ENCODE peak calls at places on chromosomes 11 and 22, in four cellular contexts. A is trophoblast cell, L is endothelial cell of umbilical vein, R is HCT116. V is an unnamed sample.

GRCh38 chr11:125916683-125917337 is 12.5 kb downstream of the DDX25 start:
- DNase-seq in L (no peak), A (no peak), R (no peak), V (no peak)

GRCh38 chr11:117435296-117435695 is 107.6 kb downstream of the CEP164 start:
- DNase-seq in A (no peak), L (no peak), R (no peak), V (no peak)

GRCh38 chr11:34395916-34396555 is 38.2 kb upstream of the ABTB2 start:
- DNase-seq in R (no peak), A (no peak), L (peak), V (no peak)

GRCh38 chr22:40015346-40015976 is 20.7 kb downstream of the FAM83F start:
- DNase-seq in R (no peak), A (peak), L (no peak), V (no peak)

GRCh38 chr11:29676993-29677392 is 339.8 kb downstream of the KCNA4 start:
- DNase-seq in L (no peak), A (no peak), R (no peak), V (no peak)

GRCh38 chr11:112478806-112479205 is 218.1 kb upstream of the PLET1 start:
- DNase-seq in A (no peak), L (no peak), R (no peak), V (no peak)

GRCh38 chr11:78032090-78032489 is 9.0 kb upstream of the KCTD14 start:
- DNase-seq in A (no peak), R (no peak), L (no peak), V (no peak)

GRCh38 chr22:38016182-38017078 is 32.1 kb upstream of the SOX10 start:
- DNase-seq in R (no peak), L (peak), A (peak), V (no peak)

GRCh38 chr11:48051217-48051848 is 71.0 kb downstream of the PTPRJ start:
- DNase-seq in R (no peak), L (no peak), A (peak), V (peak)

GRCh38 chr22:19115628-19116027 is 6.6 kb downstream of the DGCR2 start:
- DNase-seq in L (no peak), R (no peak), A (no peak), V (peak)

GRCh38 chr11:11992257-11992690 is 16.2 kb downstream of the DKK3 start:
- DNase-seq in L (no peak), R (no peak), A (peak), V (no peak)

GRCh38 chr11:113546757-113547507 is 71.7 kb upstream of the DRD2 start:
- DNase-seq in A (no peak), L (no peak), R (no peak), V (peak)

GRCh38 chr11:73266644-73267015 is 5.5 kb upstream of the P2RY6 start:
- DNase-seq in A (no peak), R (no peak), L (no peak), V (no peak)

GRCh38 chr11:73866586-73866996 is 10.1 kb downstream of the COA4 start:
- DNase-seq in A (peak), R (peak), L (peak), V (no peak)

GRCh38 chr11:58498464-58498863 is 9.4 kb downstream of the OR5B21 start:
- DNase-seq in R (no peak), L (no peak), A (no peak), V (no peak)

GRCh38 chr11:12897390-12897789 is 111.7 kb upstream of the RASSF10 start:
- DNase-seq in A (no peak), R (no peak), L (no peak), V (no peak)

GRCh38 chr11:104254347-104254746 is 90.4 kb upstream of the PDGFD start:
- DNase-seq in R (peak), A (peak), L (peak), V (peak)

DNA sequence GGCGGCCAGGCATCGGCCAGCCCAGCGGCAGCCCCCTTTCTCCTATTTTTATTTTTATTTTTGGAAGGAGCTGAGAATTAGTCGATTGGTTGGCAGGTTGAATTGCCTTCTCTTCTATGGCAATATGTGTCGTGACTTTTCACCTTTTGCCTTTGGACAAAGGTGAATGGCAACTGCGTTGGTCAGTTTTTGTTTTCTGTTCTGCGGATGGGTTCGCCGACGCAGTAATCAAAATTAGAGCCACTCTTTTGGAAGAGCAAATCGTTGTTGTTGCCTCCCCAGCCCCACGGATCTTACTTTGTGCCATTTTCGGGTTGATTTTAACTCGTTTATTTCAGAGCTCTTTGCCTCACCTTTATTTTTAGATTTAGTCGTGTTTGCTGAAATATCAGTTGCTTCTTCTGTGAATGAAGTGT is 1.5 kb downstream of the CECR2 start:
- DNase-seq in R (no peak), A (no peak), L (no peak), V (no peak)
- H3K9ac ChIP-seq in R (no peak), A (peak), L (no peak), V (no peak)

GRCh38 chr11:60924906-60925684 is 835 bp downstream of the TMEM132A start:
- DNase-seq in A (peak), L (no peak), R (no peak), V (no peak)

GRCh38 chr11:60923326-60923725 is 934 bp upstream of the TMEM132A start:
- DNase-seq in L (no peak), R (no peak), A (no peak), V (no peak)

GRCh38 chr11:60923800-60924109 is 505 bp upstream of the TMEM132A start:
- DNase-seq in L (no peak), R (no peak), A (no peak), V (no peak)

GRCh38 chr11:60922906-60923305 is 1.4 kb upstream of the TMEM132A start:
- DNase-seq in A (no peak), R (no peak), L (no peak), V (no peak)

GRCh38 chr11:60924110-60924905 is at the start of gene TMEM132A:
- DNase-seq in L (peak), R (peak), A (peak), V (no peak)
- H3K9ac ChIP-seq in L (peak), R (peak), A (peak), V (peak)

DNA sequence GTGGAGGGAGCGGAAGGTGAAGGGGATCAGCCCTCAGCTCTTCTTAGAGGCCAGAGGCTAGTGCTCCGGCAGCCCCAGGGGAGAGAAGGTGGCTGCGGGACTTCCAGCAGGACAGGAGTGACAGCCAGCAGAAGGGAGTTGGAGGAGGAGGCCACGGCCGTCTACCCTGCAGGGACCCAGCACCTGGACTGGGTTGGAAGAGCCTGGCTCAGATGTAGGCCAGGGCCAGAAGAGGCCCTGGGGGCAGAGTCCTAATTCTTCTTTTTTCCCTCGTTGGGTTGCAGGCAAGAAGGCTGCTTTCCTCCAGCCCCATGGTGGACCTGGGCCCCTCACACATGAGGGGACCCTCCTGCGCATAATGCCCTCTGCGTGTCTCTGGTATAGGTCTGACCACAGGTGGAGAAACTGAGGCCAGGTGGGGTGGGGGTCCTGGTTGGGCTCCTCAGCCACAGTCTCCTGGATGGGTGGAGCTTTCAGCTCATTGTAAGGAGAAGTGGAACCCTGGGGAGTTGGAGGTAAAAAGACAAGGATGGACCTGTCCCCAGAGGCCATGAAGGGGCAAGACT is 2.3 kb upstream of the MCAM start:
- DNase-seq in L (no peak), A (no peak), R (no peak), V (no peak)
- H3K9ac ChIP-seq in L (peak), A (no peak), R (no peak), V (no peak)

GRCh38 chr11:44150395-44150794 is 54.9 kb downstream of the EXT2 start:
- DNase-seq in A (no peak), R (no peak), L (no peak), V (no peak)
- H3K9ac ChIP-seq in A (no peak), R (no peak), L (no peak), V (no peak)

V was measured in Karpas-422.